ENCODE peak calls at places on chromosomes 6 and 20, in eight cellular contexts. F is left ventricle myocardium superior, D is T1000, T is endothelial cell, C is NCI-H774, Y is HTR-8/SVneo, B is ACHN, X is SW 1271. N is an unnamed sample.

GRCh38 chr6:9620263-9620662 is 794.6 kb downstream of the TFAP2A start:
- DNase-seq in D (no peak), F (no peak), X (no peak), B (peak; percentile 38), T (no peak), Y (no peak), C (no peak), N (no peak)

GRCh38 chr6:168581236-168581635 is 140.3 kb downstream of the SMOC2 start:
- DNase-seq in T (no peak), B (no peak), Y (no peak), X (no peak), F (no peak), D (no peak), C (no peak), N (no peak)

GRCh38 chr20:11726021-11726420 is 191.7 kb upstream of the BTBD3 start:
- DNase-seq in T (no peak), X (no peak), B (no peak), C (no peak), F (no peak), D (no peak), Y (no peak), N (no peak)

GRCh38 chr6:116059713-116060571 is 749 bp downstream of the FRK start:
- DNase-seq in F (no peak), B (peak; percentile 22), D (no peak), X (no peak), T (no peak), Y (no peak), C (peak; percentile 62), N (no peak)

GRCh38 chr20:33444797-33445560 is 1.4 kb upstream of the SNTA1 start:
- DNase-seq in D (no peak), X (peak; percentile 69), B (peak; percentile 26), Y (no peak), T (no peak), C (no peak), F (peak; percentile 60), N (peak; percentile 51)

GRCh38 chr6:45148278-45148677 is 179.9 kb upstream of the RUNX2 start:
- DNase-seq in T (no peak), F (no peak), C (no peak), Y (no peak), X (no peak), B (no peak), D (no peak), N (no peak)

GRCh38 chr6:146925846-146926245 is 278.4 kb upstream of the STXBP5 start:
- DNase-seq in X (no peak), T (no peak), Y (no peak), B (no peak), D (no peak), C (no peak), F (no peak), N (no peak)

GRCh38 chr6:138695193-138695592 is 78.4 kb upstream of the CCDC28A start:
- DNase-seq in C (no peak), Y (no peak), X (no peak), B (no peak), T (no peak), D (no peak), F (no peak), N (no peak)

GRCh38 chr20:3687655-3688054 is 5.8 kb upstream of the ADAM33 start:
- DNase-seq in D (no peak), C (no peak), X (peak; percentile 40), F (peak; percentile 23), Y (peak; percentile 61), B (peak; percentile 38), T (no peak), N (no peak)

GRCh38 chr6:122730775-122731386 is 48.6 kb upstream of the FABP7 start:
- DNase-seq in D (no peak), T (peak; percentile 22), X (peak; percentile 26), C (peak; percentile 73), Y (peak; percentile 22), B (peak; percentile 39), F (no peak), N (peak; percentile 69)

GRCh38 chr6:134315189-134315588 is 2.7 kb downstream of the SGK1 start:
- DNase-seq in F (no peak), D (no peak), T (no peak), B (no peak), C (no peak), Y (no peak), X (no peak), N (no peak)

GRCh38 chr6:56345539-56346090 is 98.2 kb upstream of the COL21A1 start:
- DNase-seq in C (no peak), X (no peak), F (no peak), Y (no peak), D (no peak), B (no peak), T (no peak), N (no peak)

GRCh38 chr20:22838001-22838400 is 197.1 kb upstream of the SSTR4 start:
- DNase-seq in T (no peak), Y (no peak), D (no peak), F (no peak), B (no peak), X (no peak), C (no peak), N (no peak)

GRCh38 chr6:118400582-118400981 is 147.5 kb upstream of the PLN start:
- DNase-seq in Y (no peak), C (no peak), D (no peak), B (no peak), F (no peak), X (no peak), T (no peak), N (no peak)

N was measured in NAMALWA.